ENCODE peak calls at places on chromosomes 2 and 18, in seven cellular contexts. L, E, F, Z, M, C and X are unnamed samples.

GRCh38 chr2:70743677-70744076 is 24.3 kb downstream of the ADD2 start:
- DNase-seq in C (no peak), L (no peak), E (no peak), Z (no peak), F (no peak), M (no peak), X (no peak)

GRCh38 chr18:6055711-6056110 is 160.4 kb upstream of the TMEM200C start:
- DNase-seq in Z (no peak), F (peak), M (no peak), C (no peak), E (no peak), L (no peak), X (no peak)

GRCh38 chr2:100813527-100813926 is 6.4 kb upstream of the NPAS2 start:
- DNase-seq in C (no peak), Z (peak), F (peak), M (no peak), E (no peak), L (no peak), X (no peak)

GRCh38 chr18:50819027-50819726 is 639 bp downstream of the MRO start:
- DNase-seq in F (no peak), C (peak), Z (peak), E (no peak), M (no peak), L (peak), X (no peak)

GRCh38 chr2:239778042-239778811 is 246.9 kb downstream of the NDUFA10 start:
- DNase-seq in C (no peak), F (no peak), M (no peak), Z (no peak), L (no peak), E (no peak), X (no peak)

GRCh38 chr2:85423525-85423924 is 5.0 kb downstream of the SH2D6 start:
- DNase-seq in C (no peak), Z (peak), E (no peak), M (no peak), L (no peak), F (no peak), X (no peak)

GRCh38 chr2:47269316-47270232 is 114.5 kb upstream of the STPG4 start:
- DNase-seq in C (peak), Z (no peak), L (no peak), M (no peak), E (no peak), F (peak), X (no peak)

GRCh38 chr18:50182516-50182915 is 12.4 kb downstream of the MYO5B start:
- DNase-seq in L (no peak), C (no peak), E (no peak), F (no peak), M (no peak), Z (no peak), X (no peak)

GRCh38 chr2:238560234-238560633 is 133.5 kb downstream of the ASB1 start:
- DNase-seq in Z (no peak), C (no peak), L (no peak), E (no peak), F (no peak), M (no peak), X (no peak)

GRCh38 chr2:217732995-217733394 is 269.8 kb downstream of the TNS1 start:
- DNase-seq in F (peak), L (no peak), Z (no peak), E (no peak), C (no peak), M (no peak), X (no peak)

GRCh38 chr2:15941970-15942710 is 1.8 kb downstream of the MYCN start:
- DNase-seq in C (peak), F (no peak), L (no peak), M (no peak), Z (no peak), E (no peak), X (peak)

GRCh38 chr2:174730530-174731018 is 33.7 kb downstream of the CHRNA1 start:
- DNase-seq in C (no peak), M (no peak), F (no peak), E (no peak), Z (no peak), L (peak), X (no peak)

GRCh38 chr2:46461716-46462171 is 17.6 kb upstream of the TMEM247 start:
- DNase-seq in E (no peak), C (no peak), Z (peak), M (peak), F (no peak), L (no peak), X (peak)

GRCh38 chr2:64979744-64980143 is 9.5 kb upstream of the SLC1A4 start:
- DNase-seq in E (no peak), M (no peak), L (no peak), F (no peak), C (no peak), Z (no peak), X (no peak)

GRCh38 chr2:197461073-197461472 is 7.7 kb downstream of the COQ10B start:
- DNase-seq in E (no peak), C (no peak), L (no peak), Z (no peak), F (peak), M (no peak), X (no peak)

GRCh38 chr2:179898873-179899272 is 37.5 kb upstream of the ZNF385B start:
- DNase-seq in M (peak), E (no peak), Z (peak), F (peak), C (no peak), L (peak), X (no peak)

GRCh38 chr18:56851774-56852173 is 200.6 kb downstream of the WDR7 start:
- DNase-seq in C (no peak), E (no peak), L (no peak), M (no peak), Z (peak), F (no peak), X (peak)

GRCh38 chr18:33761363-33761762 is 183.3 kb downstream of the ASXL3 start:
- DNase-seq in Z (peak), E (no peak), L (no peak), M (no peak), C (no peak), F (peak), X (no peak)

GRCh38 chr18:63970803-63971191 is 916 bp downstream of the SERPINB8 start:
- DNase-seq in E (no peak), C (peak), Z (no peak), F (peak), M (no peak), L (no peak), X (no peak)

GRCh38 chr18:8450898-8451665 is 158.2 kb upstream of the RAB12 start:
- DNase-seq in L (no peak), F (no peak), Z (no peak), E (no peak), M (no peak), C (no peak), X (no peak)